ENCODE peak calls at places on chromosomes 16 and 17, in six cellular contexts. Q is GM12864, F is K562, H is left lung, D is AG04450, T is AG10803. P is an unnamed sample.

GRCh38 chr17:2179615-2180295 is 123.8 kb downstream of the SMG6 start:
- DNase-seq in Q (no peak), F (no peak), H (peak; percentile 69), D (peak; percentile 97), T (peak; percentile 97), P (peak; percentile 94)

GRCh38 chr17:33121756-33122155 is 130.1 kb downstream of the SPACA3 start:
- DNase-seq in Q (no peak), F (no peak), H (no peak), D (no peak), T (no peak), P (no peak)

GRCh38 chr16:48383877-48384304 is 1.3 kb downstream of the SIAH1 start:
- DNase-seq in Q (no peak), F (peak; percentile 55), H (no peak), D (no peak), T (no peak), P (no peak)

GRCh38 chr17:21288581-21289017 is 4.1 kb downstream of the MAP2K3 start:
- DNase-seq in Q (no peak), F (no peak), H (no peak), D (no peak), T (no peak), P (no peak)

GRCh38 chr17:72656114-72656763 is 436.2 kb downstream of the SLC39A11 start:
- DNase-seq in Q (no peak), F (no peak), H (no peak), D (no peak), T (no peak), P (no peak)

GRCh38 chr16:29845656-29846055 is 17.4 kb downstream of the CDIPT start:
- DNase-seq in Q (no peak), F (no peak), H (no peak), D (no peak), T (no peak), P (no peak)

GRCh38 chr17:75454193-75454592 is 2.2 kb upstream of the TMEM94 start:
- DNase-seq in Q (no peak), F (no peak), H (no peak), D (no peak), T (no peak), P (no peak)

GRCh38 chr17:8255499-8255898 is 6.4 kb downstream of the PFAS start:
- DNase-seq in Q (no peak), F (no peak), H (no peak), D (no peak), T (no peak), P (no peak)

GRCh38 chr16:85290626-85291301 is 178.5 kb upstream of the CIBAR2 start:
- DNase-seq in Q (no peak), F (no peak), H (no peak), D (no peak), T (no peak), P (no peak)

GRCh38 chr17:63482509-63482908 is 5.6 kb downstream of the ACE start:
- DNase-seq in Q (no peak), F (no peak), H (no peak), D (no peak), T (no peak), P (no peak)

GRCh38 chr17:79833744-79834574 is 5.3 kb downstream of the CBX4 start:
- DNase-seq in Q (no peak), F (peak; percentile 75), H (peak; percentile 33), D (no peak), T (no peak), P (no peak)

GRCh38 chr17:77958716-77959215 is 263 bp downstream of the TNRC6C start:
- DNase-seq in Q (no peak), F (no peak), H (no peak), D (no peak), T (peak; percentile 4), P (no peak)
- H3K4me3 ChIP-seq in Q (peak overlapping the region; percentile 55), F (peak overlapping the region; percentile 59), H (peak overlapping the region; percentile 64), D (peak overlapping the region; percentile 77), T (peak overlapping the region; percentile 70), P (peak overlapping the region; percentile 66)

DNA sequence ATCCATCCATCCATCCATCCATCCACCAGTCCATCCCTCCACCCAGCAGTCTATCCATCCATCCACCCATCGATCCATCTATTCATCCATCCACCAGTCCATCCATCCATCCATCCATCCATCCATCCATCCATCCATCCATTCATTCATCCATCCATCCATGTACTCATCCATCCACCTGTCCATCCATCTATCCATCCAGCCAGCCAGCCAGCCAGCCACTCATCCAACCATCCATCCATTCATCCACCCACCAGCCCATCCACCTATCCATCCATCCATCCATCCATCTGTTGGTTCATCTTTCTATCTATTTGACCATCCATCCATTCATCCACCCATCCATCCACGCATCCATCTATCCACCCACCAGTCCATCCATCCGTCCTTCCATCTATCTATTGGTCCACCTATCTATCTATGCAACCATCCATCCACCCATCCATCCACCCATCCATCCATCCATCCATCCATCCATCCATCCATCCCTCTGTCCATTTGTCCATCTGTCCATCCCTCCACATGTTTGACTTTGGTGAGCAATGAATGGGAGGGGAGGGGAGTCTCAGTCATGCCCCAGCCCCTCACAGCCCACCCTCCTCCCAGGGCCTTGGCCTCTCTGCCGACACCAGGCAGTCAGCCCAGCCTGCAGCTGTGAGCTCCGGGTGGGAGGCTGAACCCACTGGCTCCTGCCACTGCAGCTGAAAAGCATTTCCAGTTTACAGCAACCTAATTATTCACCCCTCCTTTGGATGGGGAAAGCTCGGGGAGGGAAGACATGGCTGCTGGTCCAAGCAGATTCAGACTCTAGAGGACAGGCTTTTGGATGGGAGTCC is 38.1 kb upstream of the SSTR5 start:
- DNase-seq in Q (no peak), F (no peak), H (no peak), D (no peak), T (no peak), P (no peak)
- TF ChIP-seq CTCF in Q (no peak), F (no peak), H (no peak), D (no peak), T (no peak), P (no peak)

GRCh38 chr17:76506408-76507328 is 5.4 kb upstream of the RHBDF2 start:
- DNase-seq in Q (no peak), F (peak; percentile 86), H (peak; percentile 82), D (no peak), T (peak; percentile 48), P (no peak)
- H3K4me3 ChIP-seq in Q (no peak overlapping the region), F (no peak overlapping the region), H (no peak overlapping the region), D (no peak overlapping the region), T (no peak overlapping the region), P (no peak overlapping the region)

DNA sequence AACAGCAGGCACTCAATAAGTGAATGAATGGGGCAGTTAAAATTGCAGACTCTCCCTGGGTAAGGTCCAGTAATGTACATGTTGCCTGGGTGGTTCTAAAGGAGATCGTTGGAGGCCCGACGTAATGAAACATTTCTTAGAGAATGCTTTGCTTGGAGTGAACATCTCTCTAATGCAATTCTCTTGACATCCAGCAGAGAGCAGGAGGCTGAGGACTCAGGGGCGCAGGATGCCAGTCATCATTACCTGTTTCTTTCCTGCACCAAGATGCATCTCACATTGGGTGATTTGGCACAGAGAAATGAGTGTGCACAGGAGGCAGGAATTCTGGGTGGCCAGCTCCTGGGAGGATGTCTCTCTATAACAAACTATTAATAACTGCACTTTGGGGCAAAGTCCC is 130.3 kb upstream of the RBBP6 start:
- DNase-seq in Q (no peak), F (peak; percentile 6), H (no peak), D (no peak), T (no peak), P (no peak)
- TF ChIP-seq CTCF in Q (peak; percentile 48), F (peak; percentile 31), H (no peak), D (no peak), T (no peak), P (no peak)